ENCODE peak calls at places on chromosome 19, in nine cellular contexts. One of them, this sample, is unnamed.

GRCh38 chr19:42191855-42192254 is 25.6 kb downstream of the DEDD2 start:
- DNase-seq in kidney glomerular epithelial cell: no peak
- DNase-seq in psoas muscle: no peak
- DNase-seq in H4: peak; percentile 84
- DNase-seq in left ventricle myocardium inferior: no peak
- DNase-seq in activated T-cell treated with anti-CD3 and anti-CD28 coated beads, Interleukin-2, amount 50 U/mL, for 72 hours: peak; percentile 74
- DNase-seq in Ammon's horn: no peak
- DNase-seq in A549: peak; percentile 87
- DNase-seq in adrenal gland: no peak
- DNase-seq in this sample: peak; percentile 74

GRCh38 chr19:44777715-44778347 is at the start of gene CBLC:
- DNase-seq in A549: peak; percentile 60
- DNase-seq in kidney glomerular epithelial cell: no peak
- DNase-seq in psoas muscle: no peak
- DNase-seq in H4: no peak
- DNase-seq in left ventricle myocardium inferior: no peak
- DNase-seq in adrenal gland: no peak
- DNase-seq in activated T-cell treated with anti-CD3 and anti-CD28 coated beads, Interleukin-2, amount 50 U/mL, for 72 hours: no peak
- DNase-seq in Ammon's horn: no peak
- DNase-seq in this sample: no peak

GRCh38 chr19:6073858-6074708 is 36.2 kb downstream of the RFX2 start:
- DNase-seq in kidney glomerular epithelial cell: no peak
- DNase-seq in adrenal gland: peak; percentile 40
- DNase-seq in A549: no peak
- DNase-seq in psoas muscle: no peak
- DNase-seq in activated T-cell treated with anti-CD3 and anti-CD28 coated beads, Interleukin-2, amount 50 U/mL, for 72 hours: no peak
- DNase-seq in H4: no peak
- DNase-seq in Ammon's horn: no peak
- DNase-seq in left ventricle myocardium inferior: no peak
- DNase-seq in this sample: no peak

GRCh38 chr19:12628040-12629022 is 17.6 kb downstream of the ZNF791 start:
- DNase-seq in adrenal gland: no peak
- DNase-seq in H4: no peak
- DNase-seq in psoas muscle: no peak
- DNase-seq in kidney glomerular epithelial cell: no peak
- DNase-seq in Ammon's horn: no peak
- DNase-seq in left ventricle myocardium inferior: no peak
- DNase-seq in activated T-cell treated with anti-CD3 and anti-CD28 coated beads, Interleukin-2, amount 50 U/mL, for 72 hours: no peak
- DNase-seq in A549: peak; percentile 56
- DNase-seq in this sample: no peak

GRCh38 chr19:32814046-32814445 is 55.5 kb downstream of the SLC7A9 start:
- DNase-seq in left ventricle myocardium inferior: no peak
- DNase-seq in H4: no peak
- DNase-seq in kidney glomerular epithelial cell: no peak
- DNase-seq in Ammon's horn: no peak
- DNase-seq in adrenal gland: peak; percentile 58
- DNase-seq in psoas muscle: no peak
- DNase-seq in activated T-cell treated with anti-CD3 and anti-CD28 coated beads, Interleukin-2, amount 50 U/mL, for 72 hours: no peak
- DNase-seq in A549: no peak
- DNase-seq in this sample: no peak

GRCh38 chr19:30085394-30085793 is 143.4 kb downstream of the URI1 start:
- DNase-seq in H4: peak; percentile 49
- DNase-seq in A549: peak; percentile 25
- DNase-seq in left ventricle myocardium inferior: no peak
- DNase-seq in kidney glomerular epithelial cell: no peak
- DNase-seq in adrenal gland: peak; percentile 82
- DNase-seq in psoas muscle: no peak
- DNase-seq in Ammon's horn: no peak
- DNase-seq in activated T-cell treated with anti-CD3 and anti-CD28 coated beads, Interleukin-2, amount 50 U/mL, for 72 hours: peak; percentile 21
- DNase-seq in this sample: no peak

GRCh38 chr19:11243798-11244169 is 4.4 kb downstream of the ANGPTL8 start:
- DNase-seq in activated T-cell treated with anti-CD3 and anti-CD28 coated beads, Interleukin-2, amount 50 U/mL, for 72 hours: no peak
- DNase-seq in H4: no peak
- DNase-seq in Ammon's horn: no peak
- DNase-seq in psoas muscle: no peak
- DNase-seq in left ventricle myocardium inferior: no peak
- DNase-seq in A549: no peak
- DNase-seq in adrenal gland: no peak
- DNase-seq in kidney glomerular epithelial cell: no peak
- DNase-seq in this sample: no peak

GRCh38 chr19:7888145-7888825 is at the start of gene LRRC8E:
- DNase-seq in psoas muscle: no peak
- DNase-seq in left ventricle myocardium inferior: no peak
- DNase-seq in adrenal gland: no peak
- DNase-seq in activated T-cell treated with anti-CD3 and anti-CD28 coated beads, Interleukin-2, amount 50 U/mL, for 72 hours: peak; percentile 48
- DNase-seq in A549: peak; percentile 50
- DNase-seq in Ammon's horn: no peak
- DNase-seq in kidney glomerular epithelial cell: peak; percentile 31
- DNase-seq in H4: no peak
- DNase-seq in this sample: peak; percentile 83

GRCh38 chr19:56637976-56638555 is 4.9 kb upstream of the SMIM17 start:
- DNase-seq in left ventricle myocardium inferior: peak; percentile 72
- DNase-seq in kidney glomerular epithelial cell: peak; percentile 63
- DNase-seq in A549: peak; percentile 62
- DNase-seq in psoas muscle: peak; percentile 50
- DNase-seq in H4: peak; percentile 88
- DNase-seq in adrenal gland: peak; percentile 87
- DNase-seq in Ammon's horn: peak; percentile 81
- DNase-seq in activated T-cell treated with anti-CD3 and anti-CD28 coated beads, Interleukin-2, amount 50 U/mL, for 72 hours: peak; percentile 41
- DNase-seq in this sample: peak; percentile 34

GRCh38 chr19:35236638-35237400 is 8.3 kb upstream of the FAM187B start:
- DNase-seq in adrenal gland: peak; percentile 45
- DNase-seq in activated T-cell treated with anti-CD3 and anti-CD28 coated beads, Interleukin-2, amount 50 U/mL, for 72 hours: no peak
- DNase-seq in A549: no peak
- DNase-seq in H4: peak; percentile 23
- DNase-seq in left ventricle myocardium inferior: no peak
- DNase-seq in Ammon's horn: no peak
- DNase-seq in psoas muscle: no peak
- DNase-seq in kidney glomerular epithelial cell: no peak
- DNase-seq in this sample: no peak

GRCh38 chr19:40627486-40628279 is 26.5 kb downstream of the LTBP4 start:
- DNase-seq in activated T-cell treated with anti-CD3 and anti-CD28 coated beads, Interleukin-2, amount 50 U/mL, for 72 hours: no peak
- DNase-seq in psoas muscle: no peak
- DNase-seq in left ventricle myocardium inferior: no peak
- DNase-seq in H4: no peak
- DNase-seq in kidney glomerular epithelial cell: no peak
- DNase-seq in adrenal gland: no peak
- DNase-seq in Ammon's horn: no peak
- DNase-seq in A549: no peak
- DNase-seq in this sample: no peak

GRCh38 chr19:4327252-4327876 is 11.3 kb downstream of the STAP2 start:
- DNase-seq in A549: peak; percentile 33
- DNase-seq in psoas muscle: peak; percentile 57
- DNase-seq in left ventricle myocardium inferior: peak; percentile 75
- DNase-seq in activated T-cell treated with anti-CD3 and anti-CD28 coated beads, Interleukin-2, amount 50 U/mL, for 72 hours: peak; percentile 88
- DNase-seq in H4: no peak
- DNase-seq in adrenal gland: peak; percentile 95
- DNase-seq in Ammon's horn: peak; percentile 72
- DNase-seq in kidney glomerular epithelial cell: no peak
- DNase-seq in this sample: peak; percentile 59

GRCh38 chr19:40578442-40578908 is 1.8 kb downstream of the SHKBP1 start:
- DNase-seq in Ammon's horn: peak; percentile 80
- DNase-seq in left ventricle myocardium inferior: no peak
- DNase-seq in H4: no peak
- DNase-seq in activated T-cell treated with anti-CD3 and anti-CD28 coated beads, Interleukin-2, amount 50 U/mL, for 72 hours: no peak
- DNase-seq in A549: peak; percentile 88
- DNase-seq in adrenal gland: no peak
- DNase-seq in kidney glomerular epithelial cell: no peak
- DNase-seq in psoas muscle: no peak
- DNase-seq in this sample: peak; percentile 49

GRCh38 chr19:52992109-52993004 is 21.4 kb upstream of the ERVV-1 start:
- DNase-seq in left ventricle myocardium inferior: peak; percentile 18
- DNase-seq in kidney glomerular epithelial cell: no peak
- DNase-seq in adrenal gland: no peak
- DNase-seq in Ammon's horn: no peak
- DNase-seq in psoas muscle: peak; percentile 23
- DNase-seq in activated T-cell treated with anti-CD3 and anti-CD28 coated beads, Interleukin-2, amount 50 U/mL, for 72 hours: peak; percentile 2
- DNase-seq in A549: no peak
- DNase-seq in H4: no peak
- DNase-seq in this sample: peak; percentile 22

GRCh38 chr19:51542699-51543098 is 11.2 kb upstream of the SIGLEC6 start:
- DNase-seq in kidney glomerular epithelial cell: no peak
- DNase-seq in activated T-cell treated with anti-CD3 and anti-CD28 coated beads, Interleukin-2, amount 50 U/mL, for 72 hours: no peak
- DNase-seq in psoas muscle: no peak
- DNase-seq in A549: no peak
- DNase-seq in Ammon's horn: no peak
- DNase-seq in H4: no peak
- DNase-seq in adrenal gland: no peak
- DNase-seq in left ventricle myocardium inferior: no peak
- DNase-seq in this sample: no peak

GRCh38 chr19:16714702-16715294 is 4.8 kb upstream of the NWD1 start:
- DNase-seq in H4: peak; percentile 51
- DNase-seq in A549: peak; percentile 52
- DNase-seq in left ventricle myocardium inferior: peak; percentile 22
- DNase-seq in adrenal gland: peak; percentile 62
- DNase-seq in activated T-cell treated with anti-CD3 and anti-CD28 coated beads, Interleukin-2, amount 50 U/mL, for 72 hours: peak; percentile 65
- DNase-seq in Ammon's horn: peak; percentile 71
- DNase-seq in psoas muscle: peak; percentile 34
- DNase-seq in kidney glomerular epithelial cell: peak; percentile 27
- DNase-seq in this sample: peak; percentile 47

GRCh38 chr19:47418595-47419036 is 711 bp downstream of the MEIS3 start:
- DNase-seq in H4: no peak
- DNase-seq in Ammon's horn: no peak
- DNase-seq in A549: no peak
- DNase-seq in adrenal gland: no peak
- DNase-seq in psoas muscle: no peak
- DNase-seq in kidney glomerular epithelial cell: no peak
- DNase-seq in activated T-cell treated with anti-CD3 and anti-CD28 coated beads, Interleukin-2, amount 50 U/mL, for 72 hours: no peak
- DNase-seq in left ventricle myocardium inferior: no peak
- DNase-seq in this sample: no peak

GRCh38 chr19:38831142-38831605 is 420 bp downstream of the ECH1 start:
- DNase-seq in Ammon's horn: peak; percentile 46
- DNase-seq in H4: peak; percentile 86
- DNase-seq in kidney glomerular epithelial cell: peak; percentile 73
- DNase-seq in adrenal gland: peak; percentile 90
- DNase-seq in activated T-cell treated with anti-CD3 and anti-CD28 coated beads, Interleukin-2, amount 50 U/mL, for 72 hours: peak; percentile 50
- DNase-seq in A549: peak; percentile 78
- DNase-seq in psoas muscle: peak; percentile 81
- DNase-seq in left ventricle myocardium inferior: peak; percentile 76
- DNase-seq in this sample: peak; percentile 99

GRCh38 chr19:43465468-43466120 is at the start of gene LYPD3:
- DNase-seq in psoas muscle: peak; percentile 33
- DNase-seq in kidney glomerular epithelial cell: no peak
- DNase-seq in H4: no peak
- DNase-seq in activated T-cell treated with anti-CD3 and anti-CD28 coated beads, Interleukin-2, amount 50 U/mL, for 72 hours: no peak
- DNase-seq in left ventricle myocardium inferior: no peak
- DNase-seq in A549: no peak
- DNase-seq in Ammon's horn: no peak
- DNase-seq in adrenal gland: peak; percentile 65
- DNase-seq in this sample: peak; percentile 74

GRCh38 chr19:30784850-30785459 is 412.8 kb downstream of the ZNF536 start:
- DNase-seq in activated T-cell treated with anti-CD3 and anti-CD28 coated beads, Interleukin-2, amount 50 U/mL, for 72 hours: peak; percentile 67
- DNase-seq in kidney glomerular epithelial cell: no peak
- DNase-seq in H4: peak; percentile 52
- DNase-seq in Ammon's horn: peak; percentile 56
- DNase-seq in A549: peak; percentile 51
- DNase-seq in adrenal gland: peak; percentile 77
- DNase-seq in left ventricle myocardium inferior: peak; percentile 43
- DNase-seq in psoas muscle: peak; percentile 48
- DNase-seq in this sample: peak; percentile 11

GRCh38 chr19:44708940-44709339 is 10.0 kb downstream of the CEACAM16 start:
- DNase-seq in activated T-cell treated with anti-CD3 and anti-CD28 coated beads, Interleukin-2, amount 50 U/mL, for 72 hours: no peak
- DNase-seq in adrenal gland: no peak
- DNase-seq in Ammon's horn: no peak
- DNase-seq in left ventricle myocardium inferior: no peak
- DNase-seq in H4: no peak
- DNase-seq in psoas muscle: no peak
- DNase-seq in A549: no peak
- DNase-seq in kidney glomerular epithelial cell: no peak
- DNase-seq in this sample: no peak

GRCh38 chr19:1860133-1860775 is 3.1 kb downstream of the KLF16 start:
- DNase-seq in A549: peak; percentile 79
- DNase-seq in adrenal gland: peak; percentile 83
- DNase-seq in activated T-cell treated with anti-CD3 and anti-CD28 coated beads, Interleukin-2, amount 50 U/mL, for 72 hours: peak; percentile 52
- DNase-seq in left ventricle myocardium inferior: no peak
- DNase-seq in psoas muscle: peak; percentile 50
- DNase-seq in kidney glomerular epithelial cell: peak; percentile 40
- DNase-seq in Ammon's horn: peak; percentile 87
- DNase-seq in H4: peak; percentile 44
- DNase-seq in this sample: peak; percentile 72

GRCh38 chr19:42254083-42254849 is 662 bp downstream of the ERF start:
- DNase-seq in A549: peak; percentile 92
- DNase-seq in adrenal gland: peak; percentile 84
- DNase-seq in H4: peak; percentile 60
- DNase-seq in left ventricle myocardium inferior: peak; percentile 79
- DNase-seq in activated T-cell treated with anti-CD3 and anti-CD28 coated beads, Interleukin-2, amount 50 U/mL, for 72 hours: peak; percentile 71
- DNase-seq in kidney glomerular epithelial cell: no peak
- DNase-seq in psoas muscle: peak; percentile 72
- DNase-seq in Ammon's horn: no peak
- DNase-seq in this sample: peak; percentile 65

GRCh38 chr19:11377237-11377636 is 2.8 kb downstream of the SWSAP1 start:
- DNase-seq in activated T-cell treated with anti-CD3 and anti-CD28 coated beads, Interleukin-2, amount 50 U/mL, for 72 hours: peak; percentile 40
- DNase-seq in A549: peak; percentile 52
- DNase-seq in psoas muscle: no peak
- DNase-seq in adrenal gland: peak; percentile 83
- DNase-seq in kidney glomerular epithelial cell: peak; percentile 89
- DNase-seq in Ammon's horn: peak; percentile 48
- DNase-seq in H4: no peak
- DNase-seq in left ventricle myocardium inferior: no peak
- DNase-seq in this sample: peak; percentile 89

GRCh38 chr19:10566408-10566657 is 523 bp upstream of the KRI1 start:
- DNase-seq in kidney glomerular epithelial cell: no peak
- DNase-seq in activated T-cell treated with anti-CD3 and anti-CD28 coated beads, Interleukin-2, amount 50 U/mL, for 72 hours: no peak
- DNase-seq in adrenal gland: no peak
- DNase-seq in Ammon's horn: no peak
- DNase-seq in left ventricle myocardium inferior: no peak
- DNase-seq in H4: no peak
- DNase-seq in A549: no peak
- DNase-seq in psoas muscle: no peak
- DNase-seq in this sample: no peak

GRCh38 chr19:44142014-44142523 is 715 bp downstream of the ZNF234 start:
- DNase-seq in Ammon's horn: peak; percentile 5
- DNase-seq in kidney glomerular epithelial cell: no peak
- DNase-seq in psoas muscle: peak; percentile 14
- DNase-seq in left ventricle myocardium inferior: no peak
- DNase-seq in activated T-cell treated with anti-CD3 and anti-CD28 coated beads, Interleukin-2, amount 50 U/mL, for 72 hours: no peak
- DNase-seq in adrenal gland: no peak
- DNase-seq in A549: no peak
- DNase-seq in H4: no peak
- DNase-seq in this sample: peak; percentile 37

GRCh38 chr19:38213911-38214625 is 10.0 kb downstream of the DPF1 start:
- DNase-seq in kidney glomerular epithelial cell: peak; percentile 96
- DNase-seq in activated T-cell treated with anti-CD3 and anti-CD28 coated beads, Interleukin-2, amount 50 U/mL, for 72 hours: peak; percentile 83
- DNase-seq in psoas muscle: no peak
- DNase-seq in H4: peak; percentile 95
- DNase-seq in Ammon's horn: peak; percentile 87
- DNase-seq in adrenal gland: no peak
- DNase-seq in left ventricle myocardium inferior: no peak
- DNase-seq in A549: peak; percentile 81
- DNase-seq in this sample: peak; percentile 58

GRCh38 chr19:3178377-3178972 is at the start of gene S1PR4:
- DNase-seq in A549: no peak
- DNase-seq in activated T-cell treated with anti-CD3 and anti-CD28 coated beads, Interleukin-2, amount 50 U/mL, for 72 hours: peak; percentile 71
- DNase-seq in Ammon's horn: no peak
- DNase-seq in adrenal gland: no peak
- DNase-seq in psoas muscle: no peak
- DNase-seq in left ventricle myocardium inferior: no peak
- DNase-seq in kidney glomerular epithelial cell: no peak
- DNase-seq in H4: no peak
- DNase-seq in this sample: no peak

GRCh38 chr19:58562126-58563033 is 4.0 kb upstream of the UBE2M start:
- DNase-seq in psoas muscle: peak; percentile 57
- DNase-seq in Ammon's horn: peak; percentile 37
- DNase-seq in activated T-cell treated with anti-CD3 and anti-CD28 coated beads, Interleukin-2, amount 50 U/mL, for 72 hours: peak; percentile 67
- DNase-seq in A549: no peak
- DNase-seq in adrenal gland: peak; percentile 82
- DNase-seq in left ventricle myocardium inferior: peak; percentile 36
- DNase-seq in kidney glomerular epithelial cell: no peak
- DNase-seq in H4: no peak
- DNase-seq in this sample: peak; percentile 37

GRCh38 chr19:3692141-3693029 is 7.9 kb downstream of the PIP5K1C start:
- DNase-seq in kidney glomerular epithelial cell: no peak
- DNase-seq in activated T-cell treated with anti-CD3 and anti-CD28 coated beads, Interleukin-2, amount 50 U/mL, for 72 hours: peak; percentile 66
- DNase-seq in left ventricle myocardium inferior: no peak
- DNase-seq in H4: no peak
- DNase-seq in adrenal gland: no peak
- DNase-seq in Ammon's horn: no peak
- DNase-seq in psoas muscle: no peak
- DNase-seq in A549: no peak
- DNase-seq in this sample: no peak

GRCh38 chr19:50795665-50796073 is 5.5 kb downstream of the ACP4 start:
- DNase-seq in H4: no peak
- DNase-seq in Ammon's horn: no peak
- DNase-seq in kidney glomerular epithelial cell: no peak
- DNase-seq in left ventricle myocardium inferior: no peak
- DNase-seq in activated T-cell treated with anti-CD3 and anti-CD28 coated beads, Interleukin-2, amount 50 U/mL, for 72 hours: no peak
- DNase-seq in psoas muscle: no peak
- DNase-seq in A549: no peak
- DNase-seq in adrenal gland: no peak
- DNase-seq in this sample: peak; percentile 15